ENCODE peak calls at places on chromosomes 2 and 18, in eight cellular contexts. P, U, G, E, I, K, L and H are unnamed samples.

GRCh38 chr2:201984800-201985525 is 48.7 kb upstream of the FZD7 start:
- DNase-seq in U (peak), E (no peak), I (no peak), L (no peak), P (no peak), K (no peak), G (no peak), H (no peak)

GRCh38 chr2:59029058-59029457 is 787.9 kb upstream of the FANCL start:
- DNase-seq in I (no peak), E (no peak), G (no peak), L (no peak), K (no peak), P (no peak), U (no peak), H (no peak)

GRCh38 chr2:134392689-134393476 is 139.0 kb downstream of the MGAT5 start:
- DNase-seq in I (no peak), G (no peak), U (peak), L (no peak), K (peak), P (peak), E (peak), H (no peak)

GRCh38 chr2:61758991-61759390 is 94.9 kb downstream of the FAM161A start:
- DNase-seq in P (peak), U (no peak), E (peak), I (no peak), L (no peak), K (peak), G (no peak), H (no peak)

GRCh38 chr2:132544045-132544630 is 125.9 kb downstream of the LYPD1 start:
- DNase-seq in U (no peak), K (no peak), L (no peak), E (no peak), I (no peak), P (no peak), G (no peak), H (no peak)

GRCh38 chr18:41146301-41146700 is 808.7 kb upstream of the PIK3C3 start:
- DNase-seq in G (no peak), U (no peak), P (no peak), K (no peak), L (no peak), E (no peak), I (no peak), H (no peak)

GRCh38 chr2:54838585-54839035 is 115.1 kb downstream of the EML6 start:
- DNase-seq in L (peak), P (peak), K (peak), U (peak), I (peak), G (peak), E (peak), H (peak)

GRCh38 chr2:239162141-239162821 is 238.5 kb downstream of the HDAC4 start:
- DNase-seq in E (no peak), L (no peak), I (no peak), K (no peak), P (no peak), U (no peak), G (no peak), H (peak)

GRCh38 chr2:237693281-237694039 is 66.1 kb downstream of the LRRFIP1 start:
- DNase-seq in P (peak), K (peak), G (no peak), E (peak), L (no peak), U (no peak), I (peak), H (no peak)

GRCh38 chr2:11562476-11562875 is 28.6 kb downstream of the GREB1 start:
- DNase-seq in U (no peak), G (no peak), E (no peak), I (no peak), P (no peak), L (no peak), K (no peak), H (no peak)

GRCh38 chr2:229691631-229692030 is 22.7 kb downstream of the DNER start:
- DNase-seq in K (no peak), E (no peak), L (no peak), U (no peak), G (no peak), P (no peak), I (no peak), H (no peak)

GRCh38 chr2:58569460-58570185 is 328.5 kb upstream of the FANCL start:
- DNase-seq in P (peak), L (no peak), E (no peak), I (no peak), G (no peak), U (no peak), K (peak), H (no peak)

GRCh38 chr18:68865021-68865420 is 67.1 kb downstream of the CCDC102B start:
- DNase-seq in P (no peak), I (no peak), K (no peak), L (no peak), U (no peak), E (no peak), G (no peak), H (no peak)

GRCh38 chr2:221943078-221943810 is 355.6 kb downstream of the PAX3 start:
- DNase-seq in K (peak), I (no peak), P (peak), G (no peak), U (peak), L (peak), E (peak), H (no peak)

GRCh38 chr2:51722311-51722710 is 690.4 kb upstream of the NRXN1 start:
- DNase-seq in G (no peak), L (no peak), K (peak), U (no peak), P (peak), E (peak), I (no peak), H (no peak)

GRCh38 chr2:61898810-61899209 is 6.7 kb upstream of the COMMD1 start:
- DNase-seq in G (no peak), K (no peak), U (no peak), L (no peak), I (peak), P (no peak), E (peak), H (no peak)

GRCh38 chr2:239089884-239090283 is 242.0 kb downstream of the TWIST2 start:
- DNase-seq in P (no peak), K (no peak), I (no peak), E (no peak), G (no peak), L (no peak), U (no peak), H (no peak)

GRCh38 chr2:41736105-41736567 is 311.7 kb upstream of the PKDCC start:
- DNase-seq in I (no peak), E (no peak), G (peak), K (peak), P (peak), U (no peak), L (no peak), H (no peak)

GRCh38 chr2:217731805-217732204 is 271.0 kb downstream of the TNS1 start:
- DNase-seq in P (peak), L (no peak), G (no peak), I (no peak), K (peak), E (peak), U (no peak), H (no peak)

GRCh38 chr2:224780814-224781213 is 64.6 kb upstream of the CCDC195 start:
- DNase-seq in P (no peak), K (no peak), L (no peak), U (no peak), I (no peak), G (no peak), E (no peak), H (no peak)

GRCh38 chr18:25047983-25048382 is 304.0 kb downstream of the ZNF521 start:
- DNase-seq in G (no peak), U (no peak), E (no peak), I (no peak), K (no peak), L (no peak), P (no peak), H (no peak)

GRCh38 chr2:136052374-136053362 is 65.3 kb downstream of the CXCR4 start:
- DNase-seq in K (no peak), L (no peak), E (no peak), U (no peak), G (no peak), P (no peak), I (peak), H (no peak)

GRCh38 chr2:7449287-7449686 is 532.1 kb downstream of the RNF144A start:
- DNase-seq in L (no peak), U (no peak), K (no peak), I (no peak), E (no peak), P (no peak), G (no peak), H (no peak)

GRCh38 chr18:76494541-76495403 is at the start of gene ZNF516:
- DNase-seq in U (peak), P (peak), L (no peak), I (peak), E (peak), G (no peak), K (peak), H (peak)

GRCh38 chr2:181575024-181575649 is 81.8 kb downstream of the CERKL start:
- DNase-seq in K (no peak), P (no peak), L (no peak), G (no peak), E (no peak), I (no peak), U (no peak), H (no peak)

GRCh38 chr18:77065221-77065981 is 67.2 kb downstream of the MBP start:
- DNase-seq in I (no peak), G (peak), E (peak), K (peak), U (no peak), L (no peak), P (peak), H (no peak)

GRCh38 chr2:118812530-118812929 is 34.9 kb downstream of the EN1 start:
- DNase-seq in G (no peak), I (no peak), U (no peak), E (no peak), P (no peak), K (no peak), L (no peak), H (no peak)

GRCh38 chr2:218357194-218358177 is 829 bp downstream of the CATIP start:
- DNase-seq in I (no peak), G (no peak), E (no peak), P (no peak), U (no peak), K (no peak), L (no peak), H (no peak)

GRCh38 chr2:50591021-50591420 is 440.9 kb downstream of the NRXN1 start:
- DNase-seq in I (no peak), E (no peak), L (no peak), G (no peak), K (peak), U (no peak), P (peak), H (no peak)

GRCh38 chr2:239473211-239473805 is 72.5 kb upstream of the HDAC4 start:
- DNase-seq in G (no peak), U (no peak), P (no peak), K (no peak), I (no peak), L (no peak), E (no peak), H (no peak)

GRCh38 chr2:226791487-226792081 is 8.0 kb downstream of the IRS1 start:
- DNase-seq in E (peak), G (no peak), K (peak), L (peak), P (peak), U (peak), I (peak), H (peak)
- TF ChIP-seq CTCF in E (peak), G (no peak), K (no peak), L (peak), P (peak), U (peak), I (peak), H (peak)

DNA sequence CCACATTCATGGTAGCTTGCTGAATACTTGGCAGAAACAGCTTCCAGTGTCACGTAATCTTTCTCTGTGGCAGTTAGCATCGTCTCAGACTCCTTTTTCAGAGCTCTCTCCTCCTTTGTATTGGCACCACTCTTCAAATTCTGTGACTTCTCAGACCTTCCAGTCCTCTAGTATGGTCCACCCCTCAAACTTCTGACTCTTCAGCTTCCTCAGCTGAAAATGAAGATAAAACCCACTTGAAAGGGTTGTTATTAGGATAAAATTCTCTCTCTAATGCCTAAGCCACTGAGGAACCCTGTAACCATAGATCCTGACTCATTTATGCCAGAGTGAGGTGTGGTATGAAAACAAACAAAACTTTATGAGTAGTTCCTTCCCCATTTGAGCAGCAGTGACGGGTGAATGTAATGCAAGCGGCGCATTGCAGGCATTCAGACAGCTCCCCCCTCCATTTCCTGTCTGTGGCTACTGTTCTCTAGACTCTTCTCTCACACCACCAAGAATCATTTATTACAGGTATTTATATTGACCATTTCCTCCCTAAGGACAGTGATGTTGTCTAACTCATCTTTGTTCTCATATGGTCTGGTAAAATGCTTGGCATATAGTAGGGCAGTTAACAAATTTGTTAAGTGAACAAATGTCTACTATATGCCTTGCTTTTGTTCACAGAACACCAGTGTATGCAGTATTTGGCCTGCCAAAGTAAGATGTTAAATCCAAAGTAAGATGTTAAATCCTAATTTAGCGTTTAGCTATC is 35.3 kb downstream of the GALNT1 start:
- DNase-seq in U (no peak), E (peak), I (peak), G (no peak), L (no peak), P (peak), K (peak), H (peak)
- H3K27ac ChIP-seq in U (no peak), E (no peak), I (peak), G (peak), L (no peak), P (no peak), K (peak), H (peak)

DNA sequence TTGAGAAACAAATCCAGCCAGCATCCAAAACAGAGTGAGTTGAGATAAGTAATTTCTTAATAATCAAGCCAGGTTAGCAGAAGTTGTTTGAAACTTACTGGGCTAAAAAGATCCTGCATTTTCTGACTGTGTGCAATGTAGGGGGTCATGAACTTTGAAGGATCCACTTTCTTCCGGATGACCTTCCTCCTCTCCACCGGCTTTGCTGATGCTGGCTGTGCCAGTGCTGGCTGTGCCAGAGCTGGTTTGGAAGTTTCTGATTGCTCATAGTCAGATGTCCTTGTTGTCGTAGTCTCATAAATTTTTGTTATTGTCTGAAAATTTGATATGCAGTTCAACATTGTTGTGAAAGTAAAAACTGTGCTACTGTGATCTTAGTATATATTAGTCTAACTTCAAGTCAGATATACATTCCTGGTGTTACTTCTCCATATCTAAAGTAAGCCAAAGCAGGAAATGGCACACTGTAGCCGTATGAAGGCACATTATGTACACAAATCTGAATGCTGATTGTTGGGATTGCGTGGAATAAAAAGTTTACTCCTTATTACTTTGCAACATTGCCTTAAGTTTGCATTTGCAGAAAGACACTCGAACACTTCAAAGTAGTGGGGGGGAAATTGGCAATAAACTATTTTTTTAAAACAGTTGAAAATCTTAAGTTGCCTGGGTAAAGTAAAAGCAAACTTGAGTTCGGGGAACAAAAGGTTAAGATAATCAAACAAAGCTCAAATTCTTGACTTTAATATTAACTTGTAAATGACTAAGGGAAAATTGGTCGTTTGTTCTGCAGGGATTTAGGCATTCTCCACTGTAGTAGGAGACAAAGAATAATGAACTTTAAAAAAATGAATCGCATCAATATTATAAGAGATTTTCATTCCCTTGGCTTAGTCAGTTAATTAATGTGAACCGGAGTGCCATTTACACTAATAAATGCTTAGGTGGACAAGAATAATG is 6.4 kb downstream of the NEB start:
- DNase-seq in P (no peak), G (no peak), I (no peak), U (no peak), K (no peak), L (no peak), E (no peak), H (no peak)
- TF ChIP-seq CTCF in P (no peak), G (no peak), I (no peak), U (no peak), K (no peak), L (no peak), E (no peak), H (no peak)

GRCh38 chr2:8538951-8539621 is 142.8 kb upstream of the ID2 start:
- DNase-seq in G (no peak), U (no peak), L (no peak), K (no peak), I (no peak), E (no peak), P (no peak), H (no peak)
- H3K27ac ChIP-seq in G (peak), U (no peak), L (no peak), K (no peak), I (no peak), E (no peak), P (no peak), H (no peak)

GRCh38 chr2:37189452-37190153 is 1.1 kb upstream of the SULT6B1 start:
- DNase-seq in K (peak), U (peak), I (no peak), L (no peak), G (peak), E (peak), P (peak), H (no peak)
- TF ChIP-seq CTCF in K (no peak), U (no peak), I (peak), L (no peak), G (no peak), E (peak), P (no peak), H (no peak)

GRCh38 chr2:101440127-101440738 is 34.7 kb downstream of the RFX8 start:
- DNase-seq in E (peak), U (peak), K (peak), L (no peak), G (no peak), I (no peak), P (peak), H (no peak)
- H3K27ac ChIP-seq in E (no peak), U (no peak), K (no peak), L (no peak), G (no peak), I (no peak), P (peak), H (no peak)

DNA sequence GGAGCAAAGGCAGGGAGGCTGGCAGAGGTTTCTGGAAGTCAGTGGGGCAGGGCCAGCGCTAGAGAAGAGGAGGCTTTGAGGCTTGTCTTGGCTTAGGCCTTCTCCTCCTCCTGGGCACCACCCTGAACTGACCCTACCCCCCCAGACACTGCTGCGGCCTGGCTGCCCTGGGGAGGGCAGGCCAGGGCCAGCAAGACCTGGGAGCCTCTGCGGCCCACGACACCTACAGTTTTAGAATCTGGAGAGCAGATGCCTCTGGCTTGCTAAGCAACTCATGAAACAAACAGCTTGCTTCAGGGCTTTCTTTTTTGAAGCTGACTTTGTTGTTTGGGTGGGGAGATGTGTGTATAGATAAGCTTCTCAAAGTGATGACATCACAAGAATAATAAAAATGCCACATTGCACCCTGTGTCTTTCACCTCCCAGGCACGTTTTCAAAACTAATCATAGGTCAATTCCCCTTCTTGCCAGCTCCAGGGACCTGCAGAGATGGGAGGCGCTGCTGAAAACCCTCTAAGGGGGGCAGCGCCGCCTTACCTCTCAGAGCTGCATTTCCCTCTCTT is 46.2 kb upstream of the SMAD7 start:
- DNase-seq in U (no peak), E (peak), L (no peak), I (no peak), P (peak), G (no peak), K (peak), H (no peak)
- TF ChIP-seq CTCF in U (no peak), E (no peak), L (no peak), I (no peak), P (no peak), G (no peak), K (no peak), H (no peak)

DNA sequence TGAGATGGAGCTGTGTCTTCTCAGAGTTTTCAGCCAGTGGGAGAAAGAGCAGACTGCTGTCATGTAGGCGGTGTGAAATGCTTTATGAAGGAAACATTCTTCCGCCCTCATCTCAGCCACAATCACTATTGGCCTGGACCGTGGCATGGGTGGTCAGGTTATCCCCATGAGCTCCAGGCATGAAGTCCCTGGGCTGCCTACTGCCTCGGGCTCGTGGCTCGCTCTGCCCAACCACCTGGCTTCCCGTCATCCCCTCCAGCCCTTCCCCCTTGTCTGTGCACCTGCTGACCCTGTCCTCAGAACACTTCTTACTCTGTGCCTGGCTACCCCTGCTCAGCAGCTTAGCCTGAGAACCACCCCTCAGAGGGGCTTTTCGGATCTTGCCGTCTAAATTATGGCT is 15.5 kb downstream of the COLEC11 start:
- DNase-seq in E (no peak), L (no peak), G (no peak), I (peak), U (no peak), K (no peak), P (no peak), H (no peak)
- H3K27ac ChIP-seq in E (no peak), L (no peak), G (no peak), I (peak), U (no peak), K (no peak), P (no peak), H (no peak)